ENCODE peak calls at places on chromosomes 4 and X, in eight cellular contexts. O is activated T-cell treated with anti-CD3 and anti-CD28 coated beads, Interleukin-2, amount 50 U/mL, for 72 hours; U is lower leg skin; S is type B pancreatic cell; T is GM12892; X is COR-L47; C is nephron progenitor cell; L is ELF-1. P is an unnamed sample.

GRCh38 chrX:7028246-7028645 is 119.3 kb upstream of the STS start:
- DNase-seq in O (no peak), U (no peak), S (no peak), T (no peak), X (no peak), C (no peak), L (no peak), P (no peak)

GRCh38 chr4:1596393-1596792 is 87.7 kb downstream of the FAM53A start:
- DNase-seq in O (no peak), U (no peak), S (no peak), T (no peak), X (no peak), C (no peak), L (no peak), P (peak)

GRCh38 chrX:24395775-24396174 is 35.3 kb downstream of the SUPT20HL1 start:
- DNase-seq in O (peak), U (no peak), S (no peak), T (peak), X (peak), C (peak), L (peak), P (no peak)

GRCh38 chr4:114026447-114026846 is 47.0 kb upstream of the ARSJ start:
- DNase-seq in O (no peak), U (no peak), S (no peak), T (no peak), X (no peak), C (no peak), L (no peak), P (no peak)

GRCh38 chrX:65697173-65697572 is 29.7 kb downstream of the MSN start:
- DNase-seq in O (no peak), U (no peak), S (no peak), T (no peak), X (no peak), C (no peak), L (no peak), P (no peak)

GRCh38 chrX:54560411-54560810 is 30.4 kb downstream of the GNL3L start:
- DNase-seq in O (no peak), U (peak), S (peak), T (no peak), X (no peak), C (no peak), L (no peak), P (no peak)

GRCh38 chr4:132866616-132867015 is 282.5 kb upstream of the PCDH10 start:
- DNase-seq in O (no peak), U (no peak), S (no peak), T (no peak), X (no peak), C (no peak), L (no peak), P (no peak)

GRCh38 chr4:4947721-4948120 is 71.5 kb downstream of the CYTL1 start:
- DNase-seq in O (no peak), U (no peak), S (no peak), T (no peak), X (no peak), C (no peak), L (no peak), P (no peak)

GRCh38 chr4:4913628-4914027 is 54.2 kb downstream of the MSX1 start:
- DNase-seq in O (no peak), U (peak), S (no peak), T (no peak), X (no peak), C (no peak), L (no peak), P (no peak)

GRCh38 chr4:126779446-126780166 is 853.2 kb upstream of the INTU start:
- DNase-seq in O (no peak), U (no peak), S (no peak), T (no peak), X (no peak), C (no peak), L (peak), P (no peak)

GRCh38 chr4:2352171-2352570 is 66.3 kb downstream of the ZFYVE28 start:
- DNase-seq in O (no peak), U (peak), S (peak), T (no peak), X (no peak), C (no peak), L (no peak), P (peak)

P was measured in lower lobe of right lung.